ENCODE peak calls at places on chromosome X, in eight cellular contexts. B, J, S, R, I, F, D and H are unnamed samples.

GRCh38 chrX:97605271-97605670 is 721.6 kb downstream of the RPA4 start:
- DNase-seq in R (no peak), J (peak), I (no peak), B (no peak), F (no peak), S (no peak), D (no peak), H (no peak)

GRCh38 chrX:152136312-152136711 is 2.1 kb downstream of the MAGEA10 start:
- DNase-seq in J (no peak), I (no peak), B (no peak), S (no peak), D (no peak), R (no peak), F (no peak), H (no peak)

GRCh38 chrX:40056420-40056819 is 41.3 kb downstream of the BCOR start:
- DNase-seq in J (no peak), D (no peak), I (no peak), S (no peak), F (no peak), B (no peak), R (no peak), H (no peak)

GRCh38 chrX:104707572-104707971 is 141.6 kb downstream of the IL1RAPL2 start:
- DNase-seq in B (no peak), R (no peak), F (no peak), D (no peak), S (no peak), I (no peak), J (peak), H (no peak)

GRCh38 chrX:25198253-25198652 is 182.5 kb upstream of the ARX start:
- DNase-seq in B (no peak), S (no peak), J (no peak), R (no peak), F (no peak), I (no peak), D (peak), H (no peak)

GRCh38 chrX:40040686-40041461 is 56.9 kb downstream of the BCOR start:
- DNase-seq in D (no peak), F (no peak), I (no peak), B (no peak), S (no peak), R (no peak), J (no peak), H (no peak)

GRCh38 chrX:40105791-40106676 is 8.3 kb upstream of the BCOR start:
- DNase-seq in J (no peak), S (peak), R (no peak), I (peak), F (peak), D (no peak), B (peak), H (no peak)

GRCh38 chrX:79604364-79604763 is 237.2 kb upstream of the ITM2A start:
- DNase-seq in R (no peak), J (no peak), B (no peak), D (no peak), I (no peak), S (no peak), F (no peak), H (no peak)

GRCh38 chrX:79270401-79270800 is 96.7 kb downstream of the ITM2A start:
- DNase-seq in J (peak), F (peak), B (peak), R (no peak), D (no peak), I (no peak), S (peak), H (no peak)

GRCh38 chrX:136750364-136750763 is 30.4 kb downstream of the ARHGEF6 start:
- DNase-seq in I (no peak), D (no peak), R (peak), F (no peak), B (no peak), S (no peak), J (no peak), H (no peak)

GRCh38 chrX:119981286-119982070 is 37.9 kb upstream of the NKAP start:
- DNase-seq in R (no peak), D (peak), I (no peak), F (no peak), S (peak), B (no peak), J (peak), H (no peak)
- TF ChIP-seq CTCF in R (peak), D (peak), I (peak), F (no peak), S (peak), B (peak), J (peak), H (peak)

GRCh38 chrX:2192584-2193272 is 308.0 kb downstream of the DHRSX start:
- DNase-seq in I (no peak), F (no peak), B (no peak), R (no peak), J (no peak), S (no peak), D (no peak), H (no peak)
- H3K4me3 ChIP-seq in I (no peak), F (no peak), B (no peak), R (no peak), J (no peak), S (no peak), D (no peak), H (no peak)

GRCh38 chrX:63739885-63740284 is 45.1 kb downstream of the ARHGEF9 start:
- DNase-seq in F (no peak), J (no peak), I (no peak), R (no peak), B (no peak), D (no peak), S (no peak), H (no peak)
- TF ChIP-seq CTCF in F (no peak), J (no peak), I (no peak), R (no peak), B (peak), D (no peak), S (no peak), H (no peak)

DNA sequence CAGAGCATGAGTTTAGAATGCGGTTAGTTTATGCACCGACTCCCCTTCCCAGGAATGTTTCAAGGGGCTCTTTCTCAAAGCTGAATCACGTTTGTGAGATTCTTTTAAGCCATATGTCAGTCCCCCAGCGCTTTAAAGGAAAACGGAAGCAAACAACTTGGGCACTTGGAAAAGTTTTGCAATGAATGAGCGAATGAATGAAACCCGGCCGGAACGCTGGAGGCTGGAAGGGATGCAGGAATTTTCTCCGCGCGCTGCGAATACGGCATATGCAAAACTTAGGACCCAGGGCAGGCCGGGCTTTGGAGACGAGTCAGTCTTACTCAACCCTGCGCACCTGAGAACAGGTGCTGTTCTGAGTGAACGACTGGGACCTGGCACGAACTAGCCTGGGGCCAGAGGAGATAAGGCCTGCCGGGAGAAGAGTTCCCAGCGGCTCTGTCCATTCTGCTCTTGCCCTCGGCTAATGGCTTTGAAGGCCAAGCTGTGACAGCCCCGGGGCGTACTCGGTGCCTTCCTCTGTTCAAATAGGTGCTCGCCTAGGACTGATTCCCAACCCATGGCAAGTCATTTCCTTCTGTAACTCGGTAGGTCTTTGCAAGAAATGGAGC is 763 bp upstream of the NRK start:
- DNase-seq in J (no peak), B (no peak), I (peak), F (no peak), R (peak), S (no peak), D (peak), H (no peak)
- H3K4me3 ChIP-seq in J (no peak), B (no peak), I (no peak), F (peak), R (peak), S (no peak), D (peak), H (no peak)

GRCh38 chrX:87664381-87664780 is 146.8 kb downstream of the KLHL4 start:
- DNase-seq in B (no peak), I (no peak), S (peak), D (peak), F (no peak), R (peak), J (peak), H (no peak)
- TF ChIP-seq CTCF in B (peak), I (peak), S (peak), D (peak), F (peak), R (peak), J (peak), H (peak)

DNA sequence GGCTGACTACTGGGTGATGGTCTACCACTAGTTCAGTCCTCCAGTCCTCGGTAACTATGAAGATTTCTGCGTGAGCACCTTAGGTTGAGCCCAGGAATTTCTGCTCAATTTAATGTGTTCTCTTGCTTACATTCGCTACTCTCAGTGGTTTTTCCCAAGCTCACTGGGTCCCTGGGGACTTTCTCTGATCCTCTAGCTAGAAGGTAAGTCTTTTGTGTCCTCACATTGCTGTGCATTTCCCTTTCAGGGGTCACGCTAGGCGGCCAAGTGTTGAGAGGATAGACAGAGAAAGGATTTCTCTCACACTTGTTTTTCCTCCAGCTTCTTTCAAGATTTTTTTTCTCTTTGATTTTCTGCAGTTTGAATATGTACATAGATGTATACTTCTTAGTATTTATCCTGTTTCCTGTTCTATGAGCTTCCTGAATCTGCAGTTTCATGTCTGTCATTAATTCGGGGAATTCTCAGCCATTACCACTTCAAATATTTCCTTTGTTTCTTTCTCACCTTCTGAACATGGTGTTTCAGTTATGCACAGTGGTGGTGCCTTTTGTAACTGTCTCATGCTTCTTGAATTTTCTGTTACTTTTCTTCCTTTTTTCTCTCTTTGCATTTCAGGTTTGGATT is 17.5 kb downstream of the MAGEA9 start:
- DNase-seq in R (no peak), S (no peak), B (peak), I (no peak), D (no peak), F (no peak), J (no peak), H (no peak)
- H3K4me3 ChIP-seq in R (no peak), S (no peak), B (no peak), I (no peak), D (no peak), F (no peak), J (no peak), H (no peak)

DNA sequence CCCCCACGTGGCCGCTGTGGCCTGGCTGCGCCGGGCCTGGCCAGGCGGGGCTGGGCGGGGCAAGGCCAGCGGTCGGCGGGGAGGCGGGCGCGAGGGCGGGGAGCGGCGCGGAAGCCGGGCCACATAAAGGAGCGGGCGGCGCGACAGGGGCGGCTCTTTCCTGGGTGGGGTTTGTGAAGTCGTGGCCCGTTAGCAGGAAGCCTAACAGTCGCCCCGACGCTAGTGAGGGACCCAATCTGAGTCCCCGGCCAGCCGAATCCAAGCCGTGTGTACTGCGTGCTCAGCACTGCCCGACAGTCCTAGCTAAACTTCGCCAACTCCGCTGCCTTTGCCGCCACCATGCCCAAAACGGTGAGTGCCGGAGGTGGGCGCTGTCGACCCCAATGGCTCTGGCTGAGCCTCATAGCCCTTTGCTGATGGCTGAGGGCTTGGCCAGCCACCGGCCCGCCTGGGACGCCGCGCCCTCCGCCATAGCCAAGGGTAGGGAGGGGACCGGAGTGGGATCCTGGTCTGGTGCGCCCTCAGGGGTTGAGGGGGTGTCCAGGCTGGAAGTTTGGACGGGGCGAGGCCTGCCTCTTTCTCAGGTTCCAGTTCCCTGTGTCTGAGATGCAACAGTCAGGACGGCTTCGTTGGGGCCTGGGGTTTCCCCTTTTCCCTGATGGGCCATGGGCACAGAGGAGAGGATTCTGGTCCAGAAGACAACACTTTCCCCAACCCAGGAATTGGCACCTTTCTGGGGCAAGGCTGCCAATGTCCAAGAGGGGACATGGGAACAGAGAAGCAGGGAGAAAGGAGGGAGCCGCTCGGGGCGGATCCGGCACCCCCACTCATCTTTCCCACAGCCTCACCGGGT is at the start of gene MSN:
- DNase-seq in B (peak), J (peak), F (peak), S (peak), I (peak), D (peak), R (peak), H (no peak)
- TF ChIP-seq CTCF in B (peak), J (peak), F (peak), S (peak), I (no peak), D (no peak), R (peak), H (peak)